ENCODE peak calls at places on chromosomes 11 and 22, in four cellular contexts. One of them, this sample, is unnamed.

GRCh38 chr11:111220716-111221115 is 24.8 kb upstream of the POU2AF2 start:
- DNase-seq in retina: no peak
- DNase-seq in cardiac septum: no peak
- DNase-seq in psoas muscle: no peak
- DNase-seq in this sample: no peak

GRCh38 chr11:115255006-115255762 is 249.0 kb downstream of the CADM1 start:
- DNase-seq in psoas muscle: no peak
- DNase-seq in retina: no peak
- DNase-seq in cardiac septum: no peak
- DNase-seq in this sample: no peak

GRCh38 chr22:42375982-42376381 is 56.2 kb downstream of the NFAM1 start:
- DNase-seq in cardiac septum: no peak
- DNase-seq in retina: no peak
- DNase-seq in psoas muscle: no peak
- DNase-seq in this sample: no peak

GRCh38 chr11:111393096-111393495 is 14.0 kb upstream of the POU2AF1 start:
- DNase-seq in psoas muscle: no peak
- DNase-seq in retina: no peak
- DNase-seq in cardiac septum: no peak
- DNase-seq in this sample: no peak

GRCh38 chr22:47014636-47014930 is 252.1 kb downstream of the TBC1D22A start:
- DNase-seq in cardiac septum: no peak
- DNase-seq in retina: no peak
- DNase-seq in psoas muscle: no peak
- DNase-seq in this sample: no peak

GRCh38 chr11:9172394-9172793 is 81.0 kb upstream of the SCUBE2 start:
- DNase-seq in psoas muscle: no peak
- DNase-seq in cardiac septum: no peak
- DNase-seq in retina: no peak
- DNase-seq in this sample: no peak

GRCh38 chr11:94961255-94961654 is 12.1 kb downstream of the CWC15 start:
- DNase-seq in cardiac septum: no peak
- DNase-seq in retina: no peak
- DNase-seq in psoas muscle: no peak
- DNase-seq in this sample: no peak

GRCh38 chr11:2213384-2213842 is 41.8 kb upstream of the TH start:
- DNase-seq in retina: peak
- DNase-seq in cardiac septum: peak
- DNase-seq in psoas muscle: peak
- DNase-seq in this sample: no peak

GRCh38 chr11:73228268-73229134 is 10.4 kb downstream of the P2RY2 start:
- DNase-seq in cardiac septum: no peak
- DNase-seq in retina: no peak
- DNase-seq in psoas muscle: peak
- DNase-seq in this sample: no peak

GRCh38 chr11:60130496-60130895 is 42.0 kb downstream of the MS4A2 start:
- DNase-seq in retina: peak
- DNase-seq in psoas muscle: no peak
- DNase-seq in cardiac septum: no peak
- DNase-seq in this sample: no peak

GRCh38 chr11:47856186-47856585 is 8.0 kb upstream of the NUP160 start:
- DNase-seq in cardiac septum: no peak
- DNase-seq in psoas muscle: no peak
- DNase-seq in retina: no peak
- DNase-seq in this sample: no peak

GRCh38 chr11:14455648-14456430 is 43.8 kb downstream of the COPB1 start:
- DNase-seq in psoas muscle: no peak
- DNase-seq in cardiac septum: no peak
- DNase-seq in retina: no peak
- DNase-seq in this sample: no peak

GRCh38 chr22:19203839-19204238 is 25.3 kb upstream of the SLC25A1 start:
- DNase-seq in retina: no peak
- DNase-seq in psoas muscle: peak
- DNase-seq in cardiac septum: no peak
- DNase-seq in this sample: no peak

GRCh38 chr11:103959279-103959930 is 77.0 kb upstream of the DDI1 start:
- DNase-seq in psoas muscle: no peak
- DNase-seq in retina: no peak
- DNase-seq in cardiac septum: no peak
- DNase-seq in this sample: peak

GRCh38 chr22:24516301-24516737 is 21.2 kb downstream of the UPB1 start:
- DNase-seq in cardiac septum: no peak
- DNase-seq in retina: no peak
- DNase-seq in psoas muscle: peak
- DNase-seq in this sample: no peak